ENCODE peak calls at places on chromosomes 7 and 10, in eight cellular contexts. G is choroid plexus epithelial cell, N is OCI-LY7, A is WTC11, S is endodermal cell, R is HCT116, X is AG10803, M is upper lobe of right lung. C is an unnamed sample.

GRCh38 chr10:61944445-61945123 is 43.1 kb downstream of the ARID5B start:
- DNase-seq in S (no peak), A (no peak), M (no peak), N (no peak), X (no peak), R (no peak), G (no peak), C (no peak)

GRCh38 chr10:125473138-125473793 is 209.7 kb downstream of the TEX36 start:
- DNase-seq in M (no peak), S (no peak), G (no peak), N (no peak), R (no peak), A (no peak), X (no peak), C (peak)

GRCh38 chr7:158500651-158501052 is 87.0 kb downstream of the PTPRN2 start:
- DNase-seq in X (no peak), S (peak), M (no peak), R (no peak), N (no peak), A (peak), G (no peak), C (no peak)

GRCh38 chr10:121592155-121592890 is 5.9 kb downstream of the FGFR2 start:
- DNase-seq in A (no peak), R (no peak), X (no peak), M (peak), N (no peak), G (no peak), S (no peak), C (no peak)

GRCh38 chr7:7203813-7204575 is 21.6 kb downstream of the C1GALT1 start:
- DNase-seq in N (no peak), S (no peak), A (no peak), M (no peak), R (no peak), G (peak), X (no peak), C (no peak)

GRCh38 chr7:100120518-100121085 is 1.2 kb downstream of the CNPY4 start:
- DNase-seq in N (no peak), X (no peak), S (no peak), G (no peak), A (no peak), R (no peak), M (no peak), C (no peak)

GRCh38 chr10:14131261-14131960 is 199.3 kb downstream of the FRMD4A start:
- DNase-seq in M (no peak), X (no peak), G (no peak), N (no peak), A (no peak), R (no peak), S (no peak), C (no peak)

GRCh38 chr10:80664071-80664680 is 126.5 kb downstream of the SH2D4B start:
- DNase-seq in G (peak), N (peak), A (peak), R (peak), S (peak), X (peak), M (peak), C (peak)

GRCh38 chr7:157831901-157832810 is 495.4 kb downstream of the DNAJB6 start:
- DNase-seq in M (no peak), S (no peak), G (no peak), X (no peak), R (no peak), A (no peak), N (no peak), C (no peak)

GRCh38 chr7:74627699-74628411 is 29.7 kb upstream of the GTF2I start:
- DNase-seq in A (no peak), R (no peak), N (no peak), X (peak), M (peak), S (peak), G (peak), C (no peak)

GRCh38 chr10:119461380-119461779 is 81.1 kb downstream of the RGS10 start:
- DNase-seq in M (no peak), X (no peak), R (peak), N (no peak), A (no peak), S (no peak), G (no peak), C (no peak)

GRCh38 chr10:119457966-119458766 is 84.4 kb downstream of the RGS10 start:
- DNase-seq in M (no peak), X (no peak), S (no peak), R (no peak), N (no peak), G (no peak), A (no peak), C (no peak)

GRCh38 chr10:119461923-119462322 is 80.6 kb downstream of the RGS10 start:
- DNase-seq in A (no peak), N (no peak), X (no peak), M (no peak), G (no peak), R (no peak), S (no peak), C (no peak)

GRCh38 chr10:119460369-119461195 is 81.9 kb downstream of the RGS10 start:
- DNase-seq in G (no peak), X (no peak), M (no peak), N (no peak), S (no peak), A (no peak), R (no peak), C (no peak)

DNA sequence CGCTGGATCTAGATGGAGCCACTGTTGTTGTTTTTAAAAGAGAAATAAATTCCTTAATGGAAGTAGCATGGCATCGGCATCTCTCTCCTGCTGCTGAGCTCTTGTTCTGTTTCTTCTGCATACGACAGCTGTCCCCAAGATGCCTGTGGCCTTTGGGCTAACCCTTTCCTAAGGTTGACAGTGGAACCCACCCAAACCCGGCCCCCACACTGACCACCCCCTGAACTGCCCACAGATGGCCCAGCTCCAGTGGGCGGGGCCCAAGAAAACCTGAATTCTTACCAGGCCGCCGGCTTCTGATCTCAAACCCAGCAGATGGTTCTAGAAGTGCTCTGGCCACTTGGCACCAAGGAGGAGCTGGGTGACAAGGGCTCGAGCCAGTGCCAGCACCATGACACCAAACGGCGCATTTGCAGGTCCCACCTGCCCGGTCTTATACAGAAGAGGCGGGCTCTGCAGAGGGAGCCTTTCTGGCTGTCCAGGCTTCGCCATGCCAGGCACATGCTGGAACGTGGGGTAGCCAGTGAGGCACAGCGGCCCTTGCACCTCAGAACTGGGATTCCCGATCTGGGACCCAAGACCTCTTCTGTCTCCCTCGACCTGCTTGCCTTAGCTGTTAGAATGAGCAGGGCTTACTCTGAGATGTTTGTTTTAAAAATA is 82.7 kb downstream of the RGS10 start:
- DNase-seq in N (no peak), S (no peak), A (no peak), G (no peak), R (no peak), X (no peak), M (no peak), C (no peak)
- TF ChIP-seq CTCF in N (no peak), S (no peak), A (no peak), G (no peak), R (no peak), X (no peak), M (no peak), C (no peak)

DNA sequence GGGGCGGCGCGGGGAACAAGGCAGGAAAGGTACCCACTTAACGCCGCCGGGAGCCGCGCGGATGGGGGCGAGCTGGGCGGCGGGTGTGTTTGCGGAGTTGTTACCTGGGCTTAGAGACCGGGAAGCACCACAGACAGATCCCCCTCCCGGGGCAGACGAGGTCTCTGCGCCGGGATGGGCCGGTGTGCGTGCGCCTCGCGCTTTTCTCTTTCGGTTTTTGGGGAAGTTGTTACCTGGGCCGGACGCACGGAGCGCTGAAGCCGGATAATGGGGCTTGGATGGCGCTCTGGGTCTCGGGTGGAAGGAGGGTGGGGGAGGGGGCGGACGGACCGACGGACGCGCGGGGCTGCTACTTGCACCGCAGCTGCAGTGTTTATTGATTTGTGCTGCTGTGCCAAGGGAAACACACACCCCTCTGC is 1.2 kb downstream of the ZEB1 start:
- DNase-seq in A (peak), M (peak), G (no peak), R (no peak), N (peak), S (peak), X (no peak), C (peak)
- TF ChIP-seq CTCF in A (no peak), M (no peak), G (peak), R (no peak), N (no peak), S (no peak), X (no peak), C (no peak)

GRCh38 chr7:122327969-122328368 is 23.4 kb upstream of the FEZF1 start:
- DNase-seq in A (no peak), G (no peak), X (no peak), R (no peak), M (no peak), S (no peak), N (no peak), C (no peak)

GRCh38 chr7:122329145-122329802 is 24.7 kb upstream of the FEZF1 start:
- DNase-seq in X (no peak), R (no peak), M (no peak), N (no peak), S (peak), G (no peak), A (peak), C (no peak)
- TF ChIP-seq CTCF in X (no peak), R (no peak), M (no peak), N (no peak), S (no peak), G (no peak), A (no peak), C (no peak)

DNA sequence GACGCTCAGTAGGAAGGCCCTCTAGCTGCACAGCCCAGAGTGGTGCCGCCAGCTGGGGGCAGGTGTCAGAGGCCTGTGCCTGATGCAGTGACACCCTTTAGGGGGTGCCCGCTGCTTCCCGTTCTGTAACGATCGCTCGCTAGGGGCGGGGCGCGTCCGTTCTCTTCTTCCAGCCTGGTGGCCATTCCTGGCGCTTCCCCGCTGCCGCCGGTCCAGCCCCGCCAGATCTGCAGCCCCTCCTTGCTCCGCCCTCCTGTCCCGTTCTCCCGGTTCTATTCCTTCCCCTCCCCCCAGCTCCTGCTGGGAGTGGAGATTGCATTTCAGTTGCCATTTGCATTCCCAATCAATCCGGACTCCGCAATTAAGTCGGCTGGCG is 39.2 kb downstream of the AGAP3 start:
- DNase-seq in G (no peak), X (no peak), N (no peak), R (no peak), A (peak), S (peak), M (no peak), C (peak)
- TF ChIP-seq CTCF in G (no peak), X (no peak), N (no peak), R (no peak), A (no peak), S (peak), M (no peak), C (no peak)

DNA sequence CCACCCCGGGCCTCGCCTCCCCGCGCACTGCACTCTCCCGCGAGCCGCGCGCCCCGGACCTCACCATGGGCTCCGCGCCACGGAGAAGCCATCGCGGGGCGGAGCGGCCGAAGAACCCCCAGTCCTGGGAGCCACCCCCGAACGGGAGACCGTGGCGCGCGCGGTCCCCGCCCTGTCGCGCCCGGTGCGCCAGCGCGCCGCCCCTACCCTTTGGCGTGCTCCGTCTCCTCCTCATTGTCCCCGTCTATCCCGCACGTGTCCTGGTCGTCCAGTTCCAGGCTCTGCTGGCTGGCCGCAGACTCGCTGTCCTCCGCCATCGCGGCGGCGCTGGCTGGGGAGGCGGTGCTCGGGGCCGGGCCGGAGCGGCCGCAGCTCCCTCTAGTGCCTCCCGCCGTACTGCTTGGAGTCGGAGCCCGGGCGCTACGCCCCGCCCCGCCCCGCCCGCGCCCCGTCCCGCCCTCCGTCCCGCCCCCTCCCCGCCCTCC is at the start of gene NMT2:
- DNase-seq in A (peak), S (peak), M (peak), G (no peak), X (no peak), N (peak), R (peak), C (no peak)
- TF ChIP-seq CTCF in A (no peak), S (no peak), M (peak), G (peak), X (peak), N (peak), R (no peak), C (no peak)

GRCh38 chr10:20492447-20492846 is 404.7 kb downstream of the NEBL start:
- DNase-seq in G (no peak), R (no peak), A (no peak), S (no peak), X (no peak), N (no peak), M (no peak), C (no peak)
- TF ChIP-seq CTCF in G (no peak), R (no peak), A (no peak), S (peak), X (no peak), N (peak), M (no peak), C (peak)